ENCODE peak calls at places on chromosomes 12 and 14, in four cellular contexts. H, I, B and N are unnamed samples.

GRCh38 chr14:104518659-104519350 is 60.8 kb upstream of the C14orf180 start:
- DNase-seq in H (no peak), I (no peak), B (no peak), N (no peak)

GRCh38 chr12:118900954-118901353 is 80.4 kb upstream of the SRRM4 start:
- DNase-seq in H (no peak), I (no peak), B (no peak), N (no peak)

GRCh38 chr14:99644723-99645544 is at the start of gene HHIPL1:
- DNase-seq in H (no peak), I (peak), B (no peak), N (no peak)

GRCh38 chr14:105817971-105818711 is 291.8 kb downstream of the TMEM121 start:
- DNase-seq in H (no peak), I (no peak), B (no peak), N (no peak)

GRCh38 chr14:21267431-21267845 is 1.8 kb downstream of the HNRNPC start:
- DNase-seq in H (no peak), I (no peak), B (no peak), N (no peak)

GRCh38 chr12:108594-108993 is 42.0 kb downstream of the IQSEC3 start:
- DNase-seq in H (no peak), I (no peak), B (no peak), N (no peak)

GRCh38 chr14:92421756-92422155 is 91.8 kb upstream of the RIN3 start:
- DNase-seq in H (no peak), I (no peak), B (no peak), N (no peak)

GRCh38 chr14:101058571-101058970 is 155.0 kb upstream of the RTL1 start:
- DNase-seq in H (no peak), I (no peak), B (no peak), N (no peak)

GRCh38 chr14:60621386-60621785 is 27.9 kb downstream of the SIX1 start:
- DNase-seq in H (no peak), I (no peak), B (no peak), N (no peak)

GRCh38 chr14:96284430-96284829 is 28.4 kb downstream of the BDKRB1 start:
- DNase-seq in H (no peak), I (no peak), B (no peak), N (no peak)

GRCh38 chr14:67573268-67574010 is 26.6 kb downstream of the PIGH start:
- DNase-seq in H (no peak), I (no peak), B (no peak), N (no peak)

GRCh38 chr14:72521968-72522741 is 371.7 kb downstream of the DPF3 start:
- DNase-seq in H (no peak), I (no peak), B (no peak), N (no peak)

GRCh38 chr12:28611115-28611435 is 420.8 kb downstream of the CCDC91 start:
- DNase-seq in H (no peak), I (no peak), B (no peak), N (no peak)

GRCh38 chr12:51388066-51388799 is 3.0 kb downstream of the GALNT6 start:
- DNase-seq in H (no peak), I (no peak), B (no peak), N (peak)

GRCh38 chr14:21923820-21924219 is 250.2 kb upstream of the OR4E1 start:
- DNase-seq in H (no peak), I (no peak), B (no peak), N (no peak)

GRCh38 chr14:24298892-24299254 is 707 bp downstream of the DHRS1 start:
- DNase-seq in H (no peak), I (no peak), B (peak), N (peak)

GRCh38 chr14:57060276-57060956 is 208.3 kb downstream of the EXOC5 start:
- DNase-seq in H (no peak), I (no peak), B (no peak), N (peak)

GRCh38 chr12:80041691-80042090 is 57.6 kb upstream of the OTOGL start:
- DNase-seq in H (no peak), I (no peak), B (no peak), N (no peak)

GRCh38 chr12:64236549-64236948 is 14.5 kb upstream of the KICS2 start:
- DNase-seq in H (no peak), I (no peak), B (no peak), N (no peak)

GRCh38 chr14:106844608-106845285 is 1318.4 kb downstream of the TMEM121 start:
- DNase-seq in H (no peak), I (no peak), B (peak), N (no peak)

GRCh38 chr12:93197067-93197593 is 180.6 kb upstream of the NUDT4 start:
- DNase-seq in H (no peak), I (no peak), B (no peak), N (no peak)

GRCh38 chr14:104877806-104878550 is 12.9 kb downstream of the CEP170B start:
- DNase-seq in H (no peak), I (no peak), B (no peak), N (no peak)

GRCh38 chr12:116937640-116938039 is 26.9 kb downstream of the FBXW8 start:
- DNase-seq in H (no peak), I (no peak), B (no peak), N (no peak)

GRCh38 chr12:104604070-104604994 is 147.6 kb downstream of the CHST11 start:
- DNase-seq in H (peak), I (no peak), B (no peak), N (peak)

GRCh38 chr14:31244626-31245025 is 37.0 kb upstream of the HECTD1 start:
- DNase-seq in H (no peak), I (no peak), B (no peak), N (no peak)

GRCh38 chr14:99671230-99672224 is 12.6 kb upstream of the CYP46A1 start:
- DNase-seq in H (no peak), I (no peak), B (peak), N (no peak)

GRCh38 chr14:64723691-64724577 is 19.7 kb downstream of the PLEKHG3 start:
- DNase-seq in H (peak), I (no peak), B (no peak), N (no peak)

GRCh38 chr14:73785336-73785833 is 66.2 kb upstream of the PTGR2 start:
- DNase-seq in H (peak), I (no peak), B (peak), N (no peak)

GRCh38 chr12:46395308-46395707 is 22.7 kb upstream of the SLC38A2 start:
- DNase-seq in H (no peak), I (no peak), B (no peak), N (no peak)
- TF ChIP-seq ELF4 in H (no peak), I (no peak), B (no peak), N (no peak)

DNA sequence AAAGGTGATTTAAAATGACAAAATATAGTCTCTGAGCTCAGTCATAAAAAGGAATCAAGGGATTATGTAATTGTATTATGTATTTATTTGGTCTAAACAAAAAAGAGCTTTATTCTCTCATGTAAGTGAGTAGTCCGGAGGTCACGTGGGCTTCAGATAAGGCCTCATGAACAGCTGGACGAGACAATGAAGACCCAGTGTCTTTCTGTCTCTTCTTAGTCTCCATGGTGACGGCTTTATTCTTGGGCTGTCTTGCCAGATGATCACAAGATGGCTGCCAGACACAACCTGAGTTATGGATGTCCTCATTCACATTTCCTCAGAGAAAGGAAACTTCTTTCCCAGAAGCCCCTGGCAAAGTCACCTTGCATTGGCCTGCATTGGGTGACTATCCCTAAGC is 98.6 kb downstream of the ARF6 start:
- DNase-seq in H (no peak), I (no peak), B (no peak), N (peak)
- TF ChIP-seq ELF4 in H (no peak), I (no peak), B (no peak), N (no peak)

GRCh38 chr14:89176090-89176757 is 240.8 kb downstream of the FOXN3 start:
- DNase-seq in H (no peak), I (no peak), B (no peak), N (no peak)
- TF ChIP-seq ELF4 in H (no peak), I (no peak), B (no peak), N (no peak)

GRCh38 chr12:121788176-121788818 is 5.2 kb downstream of the RHOF start:
- DNase-seq in H (no peak), I (no peak), B (no peak), N (no peak)

GRCh38 chr12:121783771-121784170 is 9.7 kb downstream of the RHOF start:
- DNase-seq in H (no peak), I (no peak), B (no peak), N (no peak)

GRCh38 chr12:121787063-121787774 is 6.3 kb downstream of the RHOF start:
- DNase-seq in H (no peak), I (no peak), B (no peak), N (no peak)

GRCh38 chr12:121784460-121784859 is 9.0 kb downstream of the RHOF start:
- DNase-seq in H (no peak), I (no peak), B (no peak), N (no peak)

GRCh38 chr12:121786441-121786825 is 7.1 kb downstream of the RHOF start:
- DNase-seq in H (no peak), I (no peak), B (peak), N (no peak)
- TF ChIP-seq ELF4 in H (no peak), I (no peak), B (no peak), N (no peak)

DNA sequence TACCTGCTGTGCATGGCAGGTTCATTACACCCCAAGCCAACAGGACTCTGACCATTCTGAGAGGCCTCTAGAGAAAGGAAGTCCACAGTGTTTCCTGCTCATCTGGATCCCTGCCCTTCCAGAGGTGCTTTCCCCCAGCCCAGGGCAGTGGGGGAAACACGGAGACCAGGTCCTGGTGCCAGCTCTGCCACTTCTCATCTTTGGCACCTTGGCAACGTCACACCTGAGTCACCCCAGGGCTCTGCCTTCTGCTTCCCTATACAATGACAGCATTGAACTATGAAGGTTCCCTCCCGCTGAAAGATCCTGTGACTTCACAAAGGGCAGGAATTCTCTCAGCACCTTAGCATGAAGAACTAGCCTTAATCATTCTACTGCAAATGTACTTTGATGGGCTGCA is 74.9 kb downstream of the ANO2 start:
- DNase-seq in H (no peak), I (no peak), B (no peak), N (no peak)
- TF ChIP-seq ELF4 in H (no peak), I (no peak), B (no peak), N (no peak)